ENCODE peak calls at places on chromosomes 16 and 17, in ten cellular contexts. One of them, this sample, is unnamed.
A peak's percentile ranks its signal among the peaks of the same experiment; 100 is the strongest.

GRCh38 chr16:81431554-81432353 is 12.9 kb upstream of the CMIP start:
- DNase-seq in stomach: no peak
- DNase-seq in colonic mucosa: no peak
- DNase-seq in right lobe of liver: no peak
- DNase-seq in thyroid gland: no peak
- DNase-seq in heart right ventricle: no peak
- DNase-seq in OCI-LY7: no peak
- DNase-seq in body of pancreas: no peak
- DNase-seq in epithelial cell of esophagus: no peak
- DNase-seq in tibial artery: peak; percentile 69
- DNase-seq in this sample: no peak

GRCh38 chr17:44804301-44805061 is 25.6 kb downstream of the GJC1 start:
- DNase-seq in epithelial cell of esophagus: no peak
- DNase-seq in colonic mucosa: no peak
- DNase-seq in thyroid gland: no peak
- DNase-seq in right lobe of liver: no peak
- DNase-seq in stomach: no peak
- DNase-seq in body of pancreas: no peak
- DNase-seq in OCI-LY7: no peak
- DNase-seq in tibial artery: peak; percentile 38
- DNase-seq in heart right ventricle: peak; percentile 60
- DNase-seq in this sample: no peak

GRCh38 chr17:72861811-72862210 is 230.7 kb downstream of the SLC39A11 start:
- DNase-seq in right lobe of liver: no peak
- DNase-seq in OCI-LY7: no peak
- DNase-seq in tibial artery: no peak
- DNase-seq in stomach: no peak
- DNase-seq in epithelial cell of esophagus: no peak
- DNase-seq in heart right ventricle: no peak
- DNase-seq in body of pancreas: no peak
- DNase-seq in colonic mucosa: no peak
- DNase-seq in thyroid gland: no peak
- DNase-seq in this sample: no peak

GRCh38 chr17:81542431-81543338 is 9.5 kb downstream of the FAAP100 start:
- DNase-seq in OCI-LY7: no peak
- DNase-seq in colonic mucosa: no peak
- DNase-seq in tibial artery: no peak
- DNase-seq in stomach: no peak
- DNase-seq in thyroid gland: no peak
- DNase-seq in heart right ventricle: no peak
- DNase-seq in right lobe of liver: no peak
- DNase-seq in epithelial cell of esophagus: no peak
- DNase-seq in body of pancreas: no peak
- DNase-seq in this sample: no peak

GRCh38 chr17:79188048-79188447 is 113.4 kb downstream of the ENGASE start:
- DNase-seq in thyroid gland: peak; percentile 32
- DNase-seq in right lobe of liver: no peak
- DNase-seq in OCI-LY7: peak; percentile 61
- DNase-seq in heart right ventricle: no peak
- DNase-seq in epithelial cell of esophagus: peak; percentile 39
- DNase-seq in colonic mucosa: no peak
- DNase-seq in body of pancreas: peak; percentile 38
- DNase-seq in tibial artery: no peak
- DNase-seq in stomach: no peak
- DNase-seq in this sample: peak; percentile 37

GRCh38 chr16:89842471-89843408 is 14.5 kb downstream of the SPIRE2 start:
- DNase-seq in stomach: no peak
- DNase-seq in heart right ventricle: peak; percentile 50
- DNase-seq in OCI-LY7: no peak
- DNase-seq in body of pancreas: no peak
- DNase-seq in thyroid gland: peak; percentile 57
- DNase-seq in right lobe of liver: no peak
- DNase-seq in tibial artery: no peak
- DNase-seq in colonic mucosa: no peak
- DNase-seq in epithelial cell of esophagus: no peak
- DNase-seq in this sample: no peak

GRCh38 chr17:78997881-78998280 is 11.7 kb downstream of the CANT1 start:
- DNase-seq in tibial artery: peak; percentile 19
- DNase-seq in right lobe of liver: peak; percentile 15
- DNase-seq in epithelial cell of esophagus: no peak
- DNase-seq in stomach: no peak
- DNase-seq in OCI-LY7: no peak
- DNase-seq in colonic mucosa: peak; percentile 53
- DNase-seq in body of pancreas: no peak
- DNase-seq in heart right ventricle: no peak
- DNase-seq in thyroid gland: no peak
- DNase-seq in this sample: no peak

GRCh38 chr17:79065105-79065670 is 9.4 kb upstream of the ENGASE start:
- DNase-seq in stomach: peak; percentile 57
- DNase-seq in body of pancreas: peak; percentile 57
- DNase-seq in tibial artery: no peak
- DNase-seq in OCI-LY7: peak; percentile 48
- DNase-seq in thyroid gland: peak; percentile 29
- DNase-seq in heart right ventricle: no peak
- DNase-seq in epithelial cell of esophagus: peak; percentile 43
- DNase-seq in colonic mucosa: peak; percentile 76
- DNase-seq in right lobe of liver: no peak
- DNase-seq in this sample: no peak

GRCh38 chr17:50311112-50311460 is 34.8 kb upstream of the XYLT2 start:
- DNase-seq in stomach: no peak
- DNase-seq in heart right ventricle: no peak
- DNase-seq in thyroid gland: no peak
- DNase-seq in right lobe of liver: no peak
- DNase-seq in colonic mucosa: no peak
- DNase-seq in tibial artery: no peak
- DNase-seq in OCI-LY7: no peak
- DNase-seq in epithelial cell of esophagus: no peak
- DNase-seq in body of pancreas: no peak
- DNase-seq in this sample: no peak

GRCh38 chr16:80654094-80654862 is 113.5 kb downstream of the DYNLRB2 start:
- DNase-seq in OCI-LY7: no peak
- DNase-seq in heart right ventricle: no peak
- DNase-seq in colonic mucosa: no peak
- DNase-seq in stomach: peak; percentile 34
- DNase-seq in body of pancreas: no peak
- DNase-seq in epithelial cell of esophagus: no peak
- DNase-seq in right lobe of liver: no peak
- DNase-seq in thyroid gland: no peak
- DNase-seq in tibial artery: no peak
- DNase-seq in this sample: no peak

GRCh38 chr16:57994361-57994760 is 6.1 kb downstream of the ZNF319 start:
- DNase-seq in OCI-LY7: no peak
- DNase-seq in heart right ventricle: no peak
- DNase-seq in stomach: no peak
- DNase-seq in thyroid gland: no peak
- DNase-seq in colonic mucosa: no peak
- DNase-seq in epithelial cell of esophagus: no peak
- DNase-seq in tibial artery: no peak
- DNase-seq in body of pancreas: no peak
- DNase-seq in right lobe of liver: no peak
- DNase-seq in this sample: no peak

GRCh38 chr17:78541488-78542237 is 35.5 kb downstream of the DNAH17 start:
- DNase-seq in heart right ventricle: no peak
- DNase-seq in tibial artery: no peak
- DNase-seq in OCI-LY7: no peak
- DNase-seq in colonic mucosa: no peak
- DNase-seq in right lobe of liver: no peak
- DNase-seq in epithelial cell of esophagus: peak; percentile 56
- DNase-seq in body of pancreas: no peak
- DNase-seq in thyroid gland: peak; percentile 8
- DNase-seq in stomach: no peak
- DNase-seq in this sample: no peak

DNA sequence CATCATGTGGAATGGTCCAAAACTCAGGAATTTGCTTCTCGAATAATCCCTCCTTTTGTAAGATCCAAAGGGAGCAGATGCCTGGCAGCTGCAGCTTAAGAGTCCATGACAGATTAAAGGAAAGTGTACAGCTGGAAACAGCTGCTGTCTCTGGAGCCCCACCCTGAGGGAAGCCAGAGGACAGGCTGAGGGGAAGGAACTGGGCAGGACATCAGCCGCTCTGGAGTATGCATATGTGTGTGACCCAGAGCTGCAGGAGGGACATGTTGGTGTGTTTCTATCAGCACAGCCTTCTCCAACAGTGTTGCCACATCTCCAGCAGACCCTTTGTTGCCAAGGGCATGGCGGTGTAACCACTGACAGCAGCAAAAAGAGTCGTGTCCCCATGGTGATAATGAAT is 46.2 kb downstream of the CYB561 start:
- DNase-seq in right lobe of liver: no peak
- DNase-seq in tibial artery: peak; percentile 43
- DNase-seq in body of pancreas: no peak
- DNase-seq in heart right ventricle: peak; percentile 81
- DNase-seq in thyroid gland: no peak
- DNase-seq in stomach: peak; percentile 40
- DNase-seq in epithelial cell of esophagus: no peak
- DNase-seq in colonic mucosa: peak; percentile 51
- DNase-seq in OCI-LY7: no peak
- DNase-seq in this sample: no peak
- TF ChIP-seq CTCF in right lobe of liver: no peak
- TF ChIP-seq CTCF in tibial artery: no peak
- TF ChIP-seq CTCF in body of pancreas: no peak
- TF ChIP-seq CTCF in heart right ventricle: no peak
- TF ChIP-seq CTCF in thyroid gland: no peak
- TF ChIP-seq CTCF in stomach: no peak
- TF ChIP-seq CTCF in epithelial cell of esophagus: no peak
- TF ChIP-seq CTCF in colonic mucosa: no peak
- TF ChIP-seq CTCF in OCI-LY7: no peak
- TF ChIP-seq CTCF in this sample: no peak

DNA sequence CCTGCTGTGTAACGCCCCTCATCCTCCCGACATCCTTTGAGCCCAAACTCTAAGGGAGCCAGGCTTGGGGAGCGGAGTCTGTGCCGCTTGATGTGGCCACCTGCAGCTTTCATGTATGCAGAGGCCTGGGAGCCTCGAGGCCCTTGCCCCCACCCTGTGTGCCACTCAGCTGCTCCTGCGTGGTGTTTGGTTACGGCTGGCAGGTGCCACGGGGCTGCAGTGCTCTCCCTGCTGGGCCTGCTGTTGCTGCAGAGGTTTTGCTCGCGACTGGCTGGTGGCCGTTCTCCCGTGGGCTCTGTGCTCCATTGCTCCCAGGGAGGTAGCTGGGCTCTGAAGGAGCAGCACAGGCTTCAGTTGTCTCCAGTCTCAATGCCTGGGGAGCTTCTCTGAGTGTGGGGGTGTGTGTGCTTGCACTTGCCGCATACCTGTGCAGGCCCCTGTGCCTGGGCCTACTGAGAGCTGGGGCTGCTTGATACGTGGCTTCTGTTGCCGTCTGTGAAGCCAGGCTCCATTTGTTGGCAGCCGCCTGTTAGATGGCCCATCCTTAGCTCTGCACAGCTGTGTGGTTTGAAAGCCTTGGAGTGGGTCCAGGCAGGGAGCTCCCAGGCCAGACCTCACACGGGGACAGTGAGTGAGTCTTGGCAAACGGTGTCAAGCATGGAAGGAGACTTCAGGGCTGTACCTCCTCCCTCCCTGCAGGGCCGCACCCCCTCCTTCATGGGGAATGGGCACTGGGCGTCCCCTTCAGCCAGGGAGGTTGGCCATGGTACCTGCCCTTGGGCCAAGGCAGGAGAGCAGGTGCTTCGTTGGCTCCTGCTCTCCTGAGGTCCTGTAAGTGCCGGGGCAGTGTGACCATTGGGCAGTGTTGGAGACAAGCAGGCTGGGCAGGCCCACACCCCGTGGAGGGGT is 47.2 kb downstream of the PDPK1 start:
- DNase-seq in heart right ventricle: peak; percentile 61
- DNase-seq in tibial artery: no peak
- DNase-seq in thyroid gland: peak; percentile 23
- DNase-seq in body of pancreas: no peak
- DNase-seq in colonic mucosa: no peak
- DNase-seq in epithelial cell of esophagus: no peak
- DNase-seq in stomach: no peak
- DNase-seq in OCI-LY7: no peak
- DNase-seq in right lobe of liver: no peak
- DNase-seq in this sample: no peak
- TF ChIP-seq CTCF in heart right ventricle: no peak
- TF ChIP-seq CTCF in tibial artery: no peak
- TF ChIP-seq CTCF in thyroid gland: no peak
- TF ChIP-seq CTCF in body of pancreas: no peak
- TF ChIP-seq CTCF in colonic mucosa: no peak
- TF ChIP-seq CTCF in epithelial cell of esophagus: no peak
- TF ChIP-seq CTCF in stomach: no peak
- TF ChIP-seq CTCF in OCI-LY7: no peak
- TF ChIP-seq CTCF in right lobe of liver: no peak
- TF ChIP-seq CTCF in this sample: no peak

GRCh38 chr17:7295230-7296180 is 1.1 kb upstream of the YBX2 start:
- DNase-seq in heart right ventricle: no peak
- DNase-seq in colonic mucosa: peak; percentile 38
- DNase-seq in stomach: no peak
- DNase-seq in thyroid gland: peak; percentile 19
- DNase-seq in epithelial cell of esophagus: no peak
- DNase-seq in tibial artery: no peak
- DNase-seq in right lobe of liver: no peak
- DNase-seq in OCI-LY7: peak; percentile 49
- DNase-seq in body of pancreas: no peak
- DNase-seq in this sample: no peak
- TF ChIP-seq CTCF in heart right ventricle: no peak
- TF ChIP-seq CTCF in colonic mucosa: no peak
- TF ChIP-seq CTCF in stomach: no peak
- TF ChIP-seq CTCF in thyroid gland: no peak
- TF ChIP-seq CTCF in epithelial cell of esophagus: peak; percentile 13
- TF ChIP-seq CTCF in tibial artery: no peak
- TF ChIP-seq CTCF in right lobe of liver: no peak
- TF ChIP-seq CTCF in OCI-LY7: peak; percentile 50
- TF ChIP-seq CTCF in body of pancreas: no peak
- TF ChIP-seq CTCF in this sample: peak; percentile 9

GRCh38 chr16:12341423-12341822 is 364.9 kb downstream of the SNX29 start:
- DNase-seq in stomach: no peak
- DNase-seq in right lobe of liver: no peak
- DNase-seq in thyroid gland: no peak
- DNase-seq in heart right ventricle: no peak
- DNase-seq in colonic mucosa: no peak
- DNase-seq in OCI-LY7: no peak
- DNase-seq in body of pancreas: no peak
- DNase-seq in epithelial cell of esophagus: peak; percentile 4
- DNase-seq in tibial artery: no peak
- DNase-seq in this sample: no peak
- TF ChIP-seq CTCF in stomach: no peak
- TF ChIP-seq CTCF in right lobe of liver: no peak
- TF ChIP-seq CTCF in thyroid gland: no peak
- TF ChIP-seq CTCF in heart right ventricle: no peak
- TF ChIP-seq CTCF in colonic mucosa: no peak
- TF ChIP-seq CTCF in OCI-LY7: no peak
- TF ChIP-seq CTCF in body of pancreas: no peak
- TF ChIP-seq CTCF in epithelial cell of esophagus: no peak
- TF ChIP-seq CTCF in tibial artery: no peak
- TF ChIP-seq CTCF in this sample: no peak

DNA sequence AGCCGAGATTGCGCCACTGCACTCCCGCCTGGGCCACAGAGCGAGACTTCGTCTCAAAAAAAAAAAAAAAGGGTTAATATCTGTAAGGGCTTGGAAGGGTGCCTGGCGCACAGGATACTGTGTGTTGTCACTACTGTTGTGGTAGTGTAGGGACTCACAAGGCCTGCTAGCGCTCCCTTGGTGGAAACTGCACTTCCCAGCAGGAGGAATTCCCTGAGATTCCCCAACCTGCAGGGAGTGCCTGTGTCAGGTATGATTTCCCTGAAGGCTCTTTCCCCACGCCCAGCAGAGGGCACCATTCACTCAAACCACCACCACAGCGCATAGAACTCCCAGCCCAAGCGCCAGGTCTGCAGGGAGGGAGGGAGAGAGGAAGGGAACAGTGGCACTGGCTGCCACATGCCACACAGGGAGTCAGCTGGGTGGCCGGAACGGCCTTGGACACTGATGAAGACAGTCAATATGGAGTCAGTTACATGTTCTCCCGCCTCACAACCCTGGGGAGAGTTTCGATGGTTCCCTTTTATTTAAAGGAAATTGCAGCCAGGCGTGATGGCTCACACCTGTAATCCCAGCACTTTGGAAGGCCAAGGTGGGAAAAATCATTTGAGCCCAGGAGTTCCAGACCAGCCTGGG is 32.7 kb upstream of the CDH1 start:
- DNase-seq in epithelial cell of esophagus: peak; percentile 92
- DNase-seq in body of pancreas: peak; percentile 94
- DNase-seq in thyroid gland: peak; percentile 94
- DNase-seq in heart right ventricle: peak; percentile 44
- DNase-seq in stomach: peak; percentile 92
- DNase-seq in colonic mucosa: peak; percentile 93
- DNase-seq in OCI-LY7: peak; percentile 59
- DNase-seq in right lobe of liver: peak; percentile 90
- DNase-seq in tibial artery: peak; percentile 24
- DNase-seq in this sample: peak; percentile 67
- TF ChIP-seq CTCF in epithelial cell of esophagus: peak; percentile 94
- TF ChIP-seq CTCF in body of pancreas: peak; percentile 99
- TF ChIP-seq CTCF in thyroid gland: peak; percentile 65
- TF ChIP-seq CTCF in heart right ventricle: peak; percentile 62
- TF ChIP-seq CTCF in stomach: peak; percentile 95
- TF ChIP-seq CTCF in colonic mucosa: peak; percentile 79
- TF ChIP-seq CTCF in OCI-LY7: peak; percentile 82
- TF ChIP-seq CTCF in right lobe of liver: peak; percentile 88
- TF ChIP-seq CTCF in tibial artery: peak; percentile 24
- TF ChIP-seq CTCF in this sample: peak; percentile 88